ENCODE peak calls at places on chromosomes 16 and 17, in nine cellular contexts. T is adrenal gland, L is fibroblast of lung, Q is psoas muscle, A is SK-N-SH, H is cardiac muscle cell, Z is adipocyte, Y is endodermal cell, C is IMR-90. K is an unnamed sample.

GRCh38 chr17:49022391-49022941 is 25.3 kb downstream of the IGF2BP1 start:
- DNase-seq in Q (no peak), A (no peak), Y (peak; percentile 98), T (no peak), L (peak; percentile 69), H (peak; percentile 89), C (peak; percentile 49), Z (peak; percentile 71), K (no peak)

GRCh38 chr17:9051561-9051960 is 30.3 kb downstream of the NTN1 start:
- DNase-seq in Z (no peak), Y (no peak), T (no peak), Q (no peak), A (no peak), C (no peak), H (no peak), L (no peak), K (no peak)

GRCh38 chr16:55717326-55717725 is 61.5 kb downstream of the SLC6A2 start:
- DNase-seq in T (no peak), L (no peak), Y (no peak), Q (no peak), Z (no peak), A (no peak), H (no peak), C (no peak), K (no peak)

GRCh38 chr16:83771306-83771942 is 36.4 kb upstream of the HSBP1 start:
- DNase-seq in Y (no peak), Z (no peak), Q (peak; percentile 36), H (peak; percentile 15), L (no peak), T (peak; percentile 71), C (no peak), A (no peak), K (no peak)

GRCh38 chr17:66829386-66829864 is 5.5 kb upstream of the CACNG5 start:
- DNase-seq in Z (peak; percentile 85), H (peak; percentile 82), C (peak; percentile 73), Q (peak; percentile 28), A (no peak), T (peak; percentile 66), L (peak; percentile 68), Y (peak; percentile 94), K (peak; percentile 17)

GRCh38 chr16:82699711-82700495 is 73.1 kb downstream of the CDH13 start:
- DNase-seq in C (peak; percentile 80), Y (no peak), T (no peak), L (peak; percentile 81), Q (no peak), H (peak; percentile 94), A (no peak), Z (peak; percentile 91), K (peak; percentile 43)

GRCh38 chr17:40341808-40342574 is 22.5 kb downstream of the GJD3 start:
- DNase-seq in A (peak; percentile 93), H (peak; percentile 86), C (peak; percentile 50), Y (peak; percentile 96), L (peak; percentile 70), Z (peak; percentile 84), Q (peak; percentile 87), T (peak; percentile 81), K (peak; percentile 77)

GRCh38 chr17:10471853-10472252 is 2.5 kb upstream of the MYH4 start:
- DNase-seq in C (peak; percentile 3), Q (no peak), Y (no peak), A (no peak), L (no peak), T (no peak), Z (no peak), H (peak; percentile 36), K (no peak)

GRCh38 chr16:4468972-4469371 is 5.5 kb downstream of the NMRAL1 start:
- DNase-seq in H (no peak), Q (no peak), A (no peak), Y (no peak), C (no peak), L (no peak), Z (no peak), T (no peak), K (no peak)

GRCh38 chr17:4073983-4074830 is 68.6 kb downstream of the ZZEF1 start:
- DNase-seq in C (no peak), T (peak; percentile 57), Z (no peak), A (no peak), L (no peak), Y (no peak), H (no peak), Q (peak; percentile 35), K (no peak)

GRCh38 chr17:64991726-64992125 is 64.8 kb downstream of the GNA13 start:
- DNase-seq in T (no peak), Z (no peak), H (no peak), L (no peak), Y (no peak), A (no peak), Q (no peak), C (no peak), K (no peak)

GRCh38 chr16:81405702-81406113 is 38.9 kb upstream of the CMIP start:
- DNase-seq in Z (peak; percentile 51), T (peak; percentile 50), A (no peak), Y (peak; percentile 83), C (peak; percentile 92), H (peak; percentile 91), Q (no peak), L (peak; percentile 99), K (no peak)

GRCh38 chr16:74321356-74321755 is 24.7 kb downstream of the PSMD7 start:
- DNase-seq in Q (peak; percentile 46), T (peak; percentile 71), Z (no peak), C (no peak), H (no peak), Y (no peak), L (no peak), A (no peak), K (peak; percentile 43)

GRCh38 chr16:9308300-9309209 is 217.1 kb downstream of the HAPSTR1 start:
- DNase-seq in Z (no peak), H (no peak), T (peak; percentile 27), C (no peak), L (no peak), Q (no peak), A (no peak), Y (no peak), K (peak; percentile 26)

GRCh38 chr16:50853329-50853728 is 111.4 kb downstream of the CYLD start:
- DNase-seq in H (no peak), A (no peak), T (no peak), C (no peak), L (no peak), Q (no peak), Y (no peak), Z (no peak), K (no peak)
- H3K27me3 ChIP-seq in H (no peaks in the 10 kb centered on the region), A (no peaks in the 10 kb centered on the region), T (no peaks in the 10 kb centered on the region), C (peaks cover 4% of the 10 kb centered on the region), L (no peaks in the 10 kb centered on the region), Q (no peaks in the 10 kb centered on the region), Y (no peaks in the 10 kb centered on the region), Z (peaks cover 3% of the 10 kb centered on the region), K (no peaks in the 10 kb centered on the region)

DNA sequence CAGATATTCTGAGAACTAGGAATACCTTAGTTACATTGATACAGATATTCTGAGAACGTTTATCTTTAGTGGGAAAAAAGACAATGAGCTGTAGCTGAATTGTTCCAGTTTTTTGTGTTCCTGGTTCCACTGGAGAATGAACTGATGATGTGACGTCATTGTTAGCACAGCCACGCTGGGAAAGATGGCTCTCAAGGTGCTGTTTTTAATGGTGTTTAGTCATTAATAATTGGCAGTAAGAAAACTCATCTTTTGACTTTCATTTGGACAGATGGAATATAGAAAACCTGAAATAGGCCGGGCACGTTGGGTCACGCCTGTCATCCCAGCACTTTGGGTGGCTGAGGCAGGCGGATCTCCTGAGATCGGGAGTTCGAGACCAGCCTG is 10.4 kb downstream of the FOXK2 start:
- DNase-seq in H (no peak), T (no peak), Z (no peak), Y (no peak), Q (no peak), L (no peak), A (no peak), C (no peak), K (no peak)
- H3K9me3 ChIP-seq in H (no peaks in the 10 kb centered on the region), T (no peaks in the 10 kb centered on the region), Z (no peaks in the 10 kb centered on the region), Y (no peaks in the 10 kb centered on the region), Q (no peaks in the 10 kb centered on the region), L (no peaks in the 10 kb centered on the region), A (no peaks in the 10 kb centered on the region), C (no peaks in the 10 kb centered on the region), K (no peaks in the 10 kb centered on the region)

DNA sequence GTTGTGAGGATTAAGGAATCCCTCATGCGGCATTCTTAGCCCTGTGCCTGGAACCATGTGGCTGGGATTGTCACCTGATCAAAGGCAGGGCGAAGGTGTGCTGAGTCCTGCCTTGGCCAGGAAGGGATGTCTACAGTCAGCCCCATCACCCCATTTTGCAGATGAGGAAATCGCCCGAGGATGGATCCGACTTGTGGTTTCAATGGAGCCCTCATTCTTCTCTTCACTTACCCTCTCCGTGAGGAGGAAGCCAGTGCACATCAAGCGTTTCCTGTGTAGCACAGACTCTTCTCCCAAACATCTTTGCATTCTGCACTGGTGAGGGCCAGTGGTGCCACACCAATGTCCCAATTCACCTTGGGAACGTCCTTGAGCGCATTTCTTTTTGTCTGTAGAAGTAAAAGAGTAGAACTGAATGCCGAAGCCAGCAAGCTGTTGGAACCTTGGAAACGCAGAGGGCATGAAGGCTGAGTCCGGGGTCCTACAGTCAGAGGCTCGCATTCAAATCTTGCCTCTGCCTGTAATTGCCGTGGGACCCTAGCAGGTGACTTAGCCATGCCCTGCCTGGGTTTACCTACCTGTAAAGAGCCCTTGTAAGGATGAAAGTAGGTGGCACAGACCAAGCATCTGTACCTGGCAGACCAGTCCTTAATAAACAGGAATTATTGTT is 85.4 kb downstream of the IRF8 start:
- DNase-seq in C (no peak), Z (no peak), H (no peak), Q (no peak), Y (peak; percentile 36), A (no peak), L (no peak), T (no peak), K (no peak)
- H3K27me3 ChIP-seq in C (peaks cover 84% of the 10 kb centered on the region), Z (peaks cover 67% of the 10 kb centered on the region), H (no peaks in the 10 kb centered on the region), Q (no peaks in the 10 kb centered on the region), Y (no peaks in the 10 kb centered on the region), A (peaks cover 97% of the 10 kb centered on the region), L (peaks cover 15% of the 10 kb centered on the region), T (no peaks in the 10 kb centered on the region), K (no peaks in the 10 kb centered on the region)

GRCh38 chr16:853981-854807 is 53.7 kb upstream of the GNG13 start:
- DNase-seq in C (no peak), Q (no peak), L (no peak), H (no peak), Y (no peak), T (no peak), A (no peak), Z (no peak), K (no peak)

GRCh38 chr16:854808-855410 is 54.4 kb upstream of the GNG13 start:
- DNase-seq in Z (no peak), T (no peak), Q (no peak), L (no peak), H (no peak), A (no peak), Y (no peak), C (no peak), K (no peak)

GRCh38 chr16:856811-857210 is 56.3 kb upstream of the GNG13 start:
- DNase-seq in L (no peak), Z (no peak), H (no peak), Y (no peak), T (no peak), A (no peak), Q (no peak), C (no peak), K (no peak)

GRCh38 chr16:855471-855870 is 54.9 kb upstream of the GNG13 start:
- DNase-seq in L (no peak), Y (no peak), H (no peak), C (no peak), Q (no peak), Z (no peak), T (no peak), A (no peak), K (no peak)

DNA sequence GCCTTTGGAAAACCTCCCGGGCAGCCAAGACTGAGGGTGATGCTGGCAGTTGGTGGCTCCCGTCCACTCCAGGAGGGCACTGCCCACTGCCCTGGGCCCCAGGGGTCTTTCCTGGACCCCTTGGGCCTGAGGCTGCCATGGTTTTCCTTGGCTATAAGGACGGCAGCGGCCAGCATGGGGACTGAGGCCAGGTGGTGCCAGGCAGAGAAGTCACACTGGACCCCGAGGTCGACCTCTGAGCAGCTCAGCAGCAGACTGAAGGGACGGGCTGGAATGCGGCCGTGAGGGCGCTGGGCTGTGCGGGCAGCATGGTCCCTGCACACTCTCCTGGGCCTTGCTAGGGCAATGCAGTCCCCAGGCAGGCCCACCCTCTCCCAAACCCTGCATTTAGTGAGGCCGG is 55.6 kb upstream of the GNG13 start:
- DNase-seq in A (no peak), H (no peak), L (no peak), C (no peak), T (no peak), Y (no peak), Z (no peak), Q (no peak), K (no peak)
- H3K9me3 ChIP-seq in A (no peaks in the 10 kb centered on the region), H (no peaks in the 10 kb centered on the region), L (no peaks in the 10 kb centered on the region), C (peaks cover 14% of the 10 kb centered on the region), T (no peaks in the 10 kb centered on the region), Y (peaks cover 13% of the 10 kb centered on the region), Z (no peaks in the 10 kb centered on the region), Q (no peaks in the 10 kb centered on the region), K (no peaks in the 10 kb centered on the region)